ENCODE peak calls at places on chromosomes 2 and 18, in eight cellular contexts. J is psoas muscle, S is tibial artery, U is adipocyte, W is astrocyte of the spinal cord, B is heart left ventricle, Z is endodermal cell, I is transverse colon. D is an unnamed sample.

GRCh38 chr2:168120730-168121129 is 126.7 kb downstream of the STK39 start:
- DNase-seq in J (no peak), S (no peak), U (no peak), W (no peak), B (no peak), Z (no peak), I (no peak), D (no peak)

GRCh38 chr2:10254373-10255188 is 48.1 kb upstream of the HPCAL1 start:
- DNase-seq in J (no peak), S (no peak), U (no peak), W (peak; percentile 28), B (peak; percentile 41), Z (peak; percentile 65), I (no peak), D (no peak)

GRCh38 chr2:11852526-11853196 is 106.2 kb downstream of the LPIN1 start:
- DNase-seq in J (no peak), S (no peak), U (no peak), W (no peak), B (no peak), Z (no peak), I (no peak), D (no peak)

GRCh38 chr2:191166111-191166755 is 15.4 kb upstream of the STAT4 start:
- DNase-seq in J (no peak), S (no peak), U (peak; percentile 69), W (peak; percentile 56), B (no peak), Z (no peak), I (no peak), D (peak; percentile 92)

GRCh38 chr2:210534879-210535278 is 21.5 kb upstream of the CPS1 start:
- DNase-seq in J (no peak), S (no peak), U (no peak), W (no peak), B (peak; percentile 17), Z (no peak), I (no peak), D (no peak)

GRCh38 chr2:199197448-199197847 is 260.3 kb downstream of the SATB2 start:
- DNase-seq in J (no peak), S (no peak), U (no peak), W (peak; percentile 31), B (no peak), Z (no peak), I (no peak), D (no peak)

GRCh38 chr18:79393626-79394401 is 1.9 kb upstream of the NFATC1 start:
- DNase-seq in J (peak; percentile 93), S (peak; percentile 94), U (peak; percentile 91), W (peak; percentile 88), B (peak; percentile 96), Z (peak; percentile 88), I (peak; percentile 83), D (peak; percentile 59)

GRCh38 chr2:190858817-190859216 is 21.8 kb upstream of the GLS start:
- DNase-seq in J (no peak), S (no peak), U (peak; percentile 87), W (peak; percentile 85), B (no peak), Z (no peak), I (no peak), D (no peak)

GRCh38 chr18:31039426-31039825 is 3.1 kb downstream of the DSC3 start:
- DNase-seq in J (no peak), S (no peak), U (no peak), W (no peak), B (no peak), Z (no peak), I (no peak), D (peak; percentile 78)

GRCh38 chr18:31042068-31042390 is 513 bp downstream of the DSC3 start:
- DNase-seq in J (no peak), S (no peak), U (no peak), W (no peak), B (no peak), Z (no peak), I (no peak), D (no peak)

GRCh38 chr18:31040982-31041345 is 1.6 kb downstream of the DSC3 start:
- DNase-seq in J (no peak), S (no peak), U (no peak), W (no peak), B (no peak), Z (peak; percentile 72), I (no peak), D (peak; percentile 44)

GRCh38 chr18:31042391-31043181 is at the start of gene DSC3:
- DNase-seq in J (peak; percentile 13), S (no peak), U (no peak), W (peak; percentile 17), B (peak; percentile 65), Z (peak; percentile 86), I (peak; percentile 23), D (peak; percentile 92)

DNA sequence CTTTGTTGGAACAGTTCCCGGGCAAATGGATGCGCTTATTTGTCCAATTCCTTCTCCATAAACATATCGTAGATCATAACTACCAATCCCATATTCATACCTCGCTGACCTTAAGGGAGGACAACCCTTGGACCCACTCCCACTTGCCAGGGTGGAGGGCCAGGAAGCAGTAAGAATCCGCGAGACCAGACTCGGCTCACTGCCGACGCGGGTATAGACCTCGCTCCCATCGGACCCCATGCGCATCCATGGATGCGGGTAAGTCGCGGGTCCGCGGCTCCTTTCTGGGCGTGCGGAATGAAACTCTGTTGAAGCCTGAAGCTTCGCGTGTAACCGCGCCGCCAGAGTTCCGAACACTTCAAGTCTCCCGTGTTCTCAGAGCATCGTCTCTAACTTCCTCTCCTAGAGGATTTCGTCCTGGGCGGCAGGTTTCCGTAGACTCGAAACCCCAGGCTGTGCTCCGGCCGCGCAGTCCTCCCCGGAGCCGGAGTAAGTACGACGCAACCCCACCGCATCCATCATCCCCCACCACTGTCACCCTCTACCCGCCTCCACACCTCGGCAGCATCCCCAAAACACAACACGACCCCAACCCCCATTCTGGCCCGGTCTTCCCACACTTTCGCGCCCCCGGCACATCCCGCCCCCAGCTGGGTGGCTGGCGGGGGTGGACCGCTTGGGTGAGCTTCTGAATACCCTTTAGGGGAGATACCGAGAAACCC is 1.0 kb downstream of the DSC3 start:
- DNase-seq in J (no peak), S (no peak), U (no peak), W (peak; percentile 31), B (no peak), Z (peak; percentile 77), I (peak; percentile 10), D (peak; percentile 36)
- H3K4me3 ChIP-seq in J (no peak overlapping the region), S (peak overlapping the region; percentile 39), U (peak overlapping the region; percentile 18), W (peak overlapping the region; percentile 32), B (peak overlapping the region; percentile 41), Z (peak overlapping the region; percentile 72), I (no peak overlapping the region), D (peak overlapping the region; percentile 92)

DNA sequence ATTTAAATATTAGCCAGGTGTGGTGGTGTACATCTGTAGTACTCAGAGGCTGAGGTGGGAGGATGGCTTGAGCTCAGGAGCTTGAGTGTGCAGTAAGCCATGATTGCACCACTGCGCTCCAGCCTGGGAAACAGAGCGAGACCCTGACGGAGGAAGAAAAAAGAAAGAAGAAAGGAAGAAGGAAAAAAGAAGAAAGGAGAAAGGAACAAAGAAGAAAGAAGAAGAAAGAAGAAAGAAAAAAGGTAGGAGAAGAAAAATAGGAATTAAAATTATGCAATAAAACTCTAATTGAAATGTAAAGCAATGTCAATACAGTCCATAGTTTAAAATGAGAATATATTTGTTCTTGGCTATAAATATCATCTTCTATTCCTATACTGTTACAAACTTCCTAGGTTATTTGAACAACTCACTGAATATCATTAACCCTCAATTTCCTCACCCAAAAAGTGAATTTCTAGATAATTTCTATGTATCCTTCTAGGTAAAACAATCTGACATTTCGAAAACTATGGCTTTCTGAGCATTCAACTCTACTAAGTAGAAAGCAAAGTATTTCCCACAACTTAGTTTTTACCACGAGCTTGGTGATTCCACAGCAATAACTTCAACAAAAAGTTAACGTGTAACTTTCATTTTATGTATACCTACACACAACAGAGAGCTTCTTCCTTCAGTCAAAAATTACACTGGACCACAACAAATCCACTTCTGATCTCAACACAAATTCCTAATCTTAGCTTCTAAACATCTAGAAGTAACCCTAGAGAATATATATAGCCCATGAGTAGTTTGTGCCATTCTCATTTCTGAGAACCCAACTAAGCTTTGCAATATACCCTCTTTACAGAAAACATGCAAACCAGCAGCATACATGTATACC is 19.7 kb downstream of the LPIN2 start:
- DNase-seq in J (no peak), S (no peak), U (no peak), W (no peak), B (no peak), Z (no peak), I (no peak), D (no peak)
- H3K4me3 ChIP-seq in J (no peak overlapping the region), S (no peak overlapping the region), U (no peak overlapping the region), W (no peak overlapping the region), B (no peak overlapping the region), Z (no peak overlapping the region), I (no peak overlapping the region), D (no peak overlapping the region)

GRCh38 chr2:238216651-238217184 is 13.2 kb upstream of the ILKAP start:
- DNase-seq in J (no peak), S (no peak), U (no peak), W (no peak), B (no peak), Z (no peak), I (no peak), D (no peak)

GRCh38 chr2:238224636-238225035 is 15.2 kb downstream of the HES6 start:
- DNase-seq in J (no peak), S (no peak), U (no peak), W (no peak), B (no peak), Z (no peak), I (no peak), D (no peak)

GRCh38 chr2:238225121-238225520 is 14.7 kb downstream of the HES6 start:
- DNase-seq in J (no peak), S (no peak), U (no peak), W (no peak), B (no peak), Z (no peak), I (no peak), D (no peak)

GRCh38 chr2:238220892-238221521 is 17.5 kb upstream of the ILKAP start:
- DNase-seq in J (no peak), S (no peak), U (no peak), W (no peak), B (no peak), Z (peak; percentile 67), I (no peak), D (no peak)

DNA sequence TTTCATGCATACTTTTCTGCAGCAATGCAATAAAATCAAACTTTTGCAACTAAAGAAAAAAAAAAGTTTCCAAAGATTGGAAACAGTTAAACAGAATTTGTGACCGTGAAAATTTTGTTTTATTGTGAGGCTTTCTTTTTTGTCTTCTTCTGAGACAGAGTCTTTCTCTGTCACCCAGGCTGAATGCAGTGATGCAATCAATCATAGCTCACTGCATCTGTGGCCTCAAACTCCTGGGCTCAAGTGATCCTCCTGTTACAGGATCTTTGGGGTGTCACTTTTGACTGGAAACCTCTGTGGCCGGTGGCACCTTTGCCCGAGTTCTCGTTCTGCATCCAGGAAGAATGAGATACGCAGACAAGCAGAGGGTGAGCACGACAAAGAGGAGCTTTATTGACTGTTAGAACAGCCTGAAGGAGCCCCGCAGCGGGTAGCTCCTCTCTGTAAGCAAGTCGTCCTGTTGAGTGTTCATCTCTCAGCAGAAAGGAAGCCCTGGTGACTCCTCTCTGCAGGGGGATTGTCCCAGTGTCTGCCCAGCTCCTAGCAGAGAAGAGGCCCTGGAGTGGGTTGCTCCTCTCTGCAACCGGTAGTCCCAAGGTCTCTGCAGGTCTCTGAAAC is 16.9 kb upstream of the ILKAP start:
- DNase-seq in J (no peak), S (no peak), U (no peak), W (no peak), B (no peak), Z (no peak), I (no peak), D (no peak)
- H3K4me3 ChIP-seq in J (peak overlapping the region; percentile 51), S (no peak overlapping the region), U (no peak overlapping the region), W (no peak overlapping the region), B (no peak overlapping the region), Z (no peak overlapping the region), I (no peak overlapping the region), D (no peak overlapping the region)

GRCh38 chr2:64404743-64405142 is 49.2 kb upstream of the LGALSL start:
- DNase-seq in J (peak; percentile 41), S (peak; percentile 23), U (peak; percentile 12), W (no peak), B (no peak), Z (peak; percentile 69), I (peak; percentile 90), D (no peak)

GRCh38 chr2:64402876-64403275 is 51.1 kb upstream of the LGALSL start:
- DNase-seq in J (no peak), S (no peak), U (peak; percentile 10), W (peak; percentile 18), B (no peak), Z (no peak), I (no peak), D (peak; percentile 24)

GRCh38 chr2:64403426-64403825 is 50.5 kb upstream of the LGALSL start:
- DNase-seq in J (no peak), S (no peak), U (no peak), W (no peak), B (no peak), Z (no peak), I (no peak), D (no peak)

GRCh38 chr2:64405476-64406406 is 48.2 kb upstream of the LGALSL start:
- DNase-seq in J (peak; percentile 66), S (peak; percentile 42), U (peak; percentile 74), W (peak; percentile 34), B (no peak), Z (no peak), I (peak; percentile 19), D (peak; percentile 49)

GRCh38 chr2:64404002-64404731 is 49.8 kb upstream of the LGALSL start:
- DNase-seq in J (peak; percentile 86), S (peak; percentile 84), U (peak; percentile 54), W (peak; percentile 83), B (peak; percentile 90), Z (peak; percentile 88), I (peak; percentile 79), D (peak; percentile 13)
- H3K4me3 ChIP-seq in J (peak overlapping the region; percentile 39), S (peak overlapping the region; percentile 8), U (peak overlapping the region; percentile 48), W (no peak overlapping the region), B (peak overlapping the region; percentile 2), Z (peak overlapping the region; percentile 47), I (no peak overlapping the region), D (no peak overlapping the region)